ENCODE peak calls at places on chromosomes 4 and X, in five cellular contexts. Y, F, G, N and H are unnamed samples.

GRCh38 chr4:26094911-26095310 is 180.9 kb downstream of the SMIM20 start:
- DNase-seq in F (no peak), N (no peak), G (no peak), Y (no peak), H (no peak)

GRCh38 chrX:40310016-40310415 is 212.3 kb upstream of the BCOR start:
- DNase-seq in N (no peak), F (no peak), Y (no peak), G (no peak), H (no peak)

GRCh38 chr4:10461850-10462400 is 4.7 kb upstream of the ZNF518B start:
- DNase-seq in F (no peak), Y (no peak), G (no peak), N (no peak), H (no peak)

GRCh38 chrX:46561931-46562721 is 11.4 kb upstream of the CHST7 start:
- DNase-seq in N (no peak), F (no peak), Y (peak; percentile 86), G (no peak), H (peak; percentile 74)

GRCh38 chr4:125770814-125771398 is 456.2 kb downstream of the FAT4 start:
- DNase-seq in Y (no peak), G (no peak), F (no peak), N (no peak), H (no peak)

GRCh38 chr4:174474457-174475075 is 47.7 kb downstream of the HPGD start:
- DNase-seq in N (no peak), F (no peak), G (no peak), Y (no peak), H (no peak)

GRCh38 chrX:126272795-126273497 is 106.9 kb upstream of the DCAF12L2 start:
- DNase-seq in N (no peak), G (no peak), F (no peak), Y (no peak), H (no peak)

GRCh38 chrX:22538581-22538980 is 265.9 kb downstream of the CBLL2 start:
- DNase-seq in Y (no peak), G (no peak), N (no peak), F (no peak), H (no peak)

GRCh38 chr4:24032371-24032989 is 142.6 kb upstream of the PPARGC1A start:
- DNase-seq in F (no peak), N (no peak), G (peak; percentile 41), Y (no peak), H (no peak)

GRCh38 chr4:183903021-183903760 is 1.9 kb upstream of the STOX2 start:
- DNase-seq in G (no peak), N (no peak), Y (no peak), F (no peak), H (no peak)

GRCh38 chr4:80526697-80527096 is 191.2 kb downstream of the CFAP299 start:
- DNase-seq in F (no peak), G (no peak), Y (no peak), N (no peak), H (no peak)

GRCh38 chrX:127457161-127457560 is 595.0 kb downstream of the ACTRT1 start:
- DNase-seq in Y (no peak), F (no peak), N (no peak), G (no peak), H (no peak)

GRCh38 chr4:79164961-79165610 is 160.8 kb downstream of the NAA11 start:
- DNase-seq in G (no peak), Y (no peak), F (no peak), N (no peak), H (no peak)

GRCh38 chr4:152004801-152005200 is 244.0 kb upstream of the GATB start:
- DNase-seq in F (no peak), N (no peak), Y (no peak), G (no peak), H (no peak)

GRCh38 chrX:19793471-19793870 is 93.9 kb downstream of the SH3KBP1 start:
- DNase-seq in F (no peak), N (no peak), Y (no peak), G (peak; percentile 61), H (no peak)

GRCh38 chr4:7232061-7232616 is 39.8 kb downstream of the SORCS2 start:
- DNase-seq in F (no peak), G (no peak), N (no peak), Y (no peak), H (no peak)